ENCODE peak calls at places on chromosomes 5 and 9, in five cellular contexts. U is neural progenitor cell, Z is HCT116, T is fibroblast of lung, J is H9. L is an unnamed sample.

GRCh38 chr9:87498816-87499454 is 1.3 kb downstream of the DAPK1 start:
- DNase-seq in U (peak; percentile 35), Z (no peak), T (peak; percentile 23), J (peak; percentile 32), L (no peak)

GRCh38 chr9:137437691-137438590 is 3.2 kb downstream of the ENTPD8 start:
- DNase-seq in U (no peak), Z (no peak), T (no peak), J (no peak), L (no peak)

GRCh38 chr5:89181546-89181945 is 298.6 kb upstream of the MEF2C start:
- DNase-seq in U (no peak), Z (no peak), T (no peak), J (no peak), L (no peak)

GRCh38 chr9:12813960-12814876 is 39.4 kb downstream of the LURAP1L start:
- DNase-seq in U (no peak), Z (peak; percentile 97), T (peak; percentile 99), J (no peak), L (no peak)

GRCh38 chr9:112487008-112487798 is 576 bp downstream of the KIAA1958 start:
- DNase-seq in U (peak; percentile 87), Z (peak; percentile 27), T (peak; percentile 57), J (peak; percentile 52), L (peak; percentile 88)

GRCh38 chr9:85040141-85040540 is 370.6 kb downstream of the NTRK2 start:
- DNase-seq in U (peak; percentile 6), Z (no peak), T (no peak), J (no peak), L (no peak)

GRCh38 chr9:137745541-137745991 is 126.8 kb downstream of the EHMT1 start:
- DNase-seq in U (no peak), Z (peak; percentile 19), T (peak; percentile 56), J (peak; percentile 50), L (peak; percentile 44)

GRCh38 chr5:89597878-89598277 is 714.9 kb upstream of the MEF2C start:
- DNase-seq in U (no peak), Z (no peak), T (no peak), J (no peak), L (no peak)

GRCh38 chr5:176714067-176714466 is 66.8 kb downstream of the TSPAN17 start:
- DNase-seq in U (no peak), Z (no peak), T (peak; percentile 3), J (no peak), L (no peak)

GRCh38 chr5:80976985-80977384 is 16.8 kb downstream of the RASGRF2 start:
- DNase-seq in U (no peak), Z (no peak), T (peak; percentile 16), J (no peak), L (no peak)

GRCh38 chr5:155076379-155076778 is 62.8 kb downstream of the KIF4B start:
- DNase-seq in U (no peak), Z (no peak), T (no peak), J (no peak), L (no peak)

GRCh38 chr5:15472116-15472515 is 27.9 kb upstream of the FBXL7 start:
- DNase-seq in U (no peak), Z (no peak), T (no peak), J (peak; percentile 35), L (no peak)

GRCh38 chr5:126776499-126777256 is at the start of gene LMNB1:
- DNase-seq in U (peak; percentile 98), Z (peak; percentile 93), T (peak; percentile 95), J (peak; percentile 98), L (peak; percentile 98)

GRCh38 chr5:120454094-120454798 is 9.9 kb upstream of the PRR16 start:
- DNase-seq in U (peak; percentile 42), Z (no peak), T (peak; percentile 91), J (no peak), L (no peak)

GRCh38 chr9:73780916-73781315 is 629.3 kb downstream of the ANXA1 start:
- DNase-seq in U (no peak), Z (no peak), T (peak; percentile 96), J (no peak), L (no peak)

GRCh38 chr5:42021119-42021518 is 96.0 kb downstream of the FBXO4 start:
- DNase-seq in U (no peak), Z (no peak), T (peak; percentile 40), J (no peak), L (no peak)

GRCh38 chr5:111172504-111172903 is 51.7 kb upstream of the CAMK4 start:
- DNase-seq in U (no peak), Z (no peak), T (no peak), J (peak; percentile 63), L (no peak)

GRCh38 chr5:139711852-139712171 is 63.7 kb downstream of the CXXC5 start:
- DNase-seq in U (peak; percentile 81), Z (no peak), T (no peak), J (no peak), L (no peak)

GRCh38 chr9:101601904-101602765 is 7.4 kb upstream of the PPP3R2 start:
- DNase-seq in U (peak; percentile 72), Z (peak; percentile 31), T (peak; percentile 28), J (peak; percentile 53), L (peak; percentile 74)

GRCh38 chr9:113564804-113565237 is 101.3 kb downstream of the RGS3 start:
- DNase-seq in U (peak; percentile 73), Z (no peak), T (peak; percentile 81), J (peak; percentile 76), L (no peak)

GRCh38 chr9:133528001-133528886 is 3.5 kb upstream of the MYMK start:
- DNase-seq in U (peak; percentile 53), Z (no peak), T (no peak), J (no peak), L (no peak)

GRCh38 chr5:80191991-80192398 is 63.9 kb downstream of the SERINC5 start:
- DNase-seq in U (peak; percentile 67), Z (no peak), T (peak; percentile 30), J (peak; percentile 81), L (no peak)

GRCh38 chr5:115962565-115963402 is 509 bp downstream of the LVRN start:
- DNase-seq in U (peak; percentile 53), Z (no peak), T (peak; percentile 33), J (peak; percentile 55), L (no peak)

GRCh38 chr9:96453625-96454024 is 3.7 kb downstream of the HABP4 start:
- DNase-seq in U (peak; percentile 24), Z (no peak), T (peak; percentile 47), J (no peak), L (no peak)

GRCh38 chr5:77133061-77133758 is 46.1 kb upstream of the ZBED3 start:
- DNase-seq in U (no peak), Z (peak; percentile 72), T (peak; percentile 99), J (no peak), L (no peak)

GRCh38 chr5:80720181-80720580 is 65.4 kb upstream of the DHFR start:
- DNase-seq in U (no peak), Z (no peak), T (no peak), J (no peak), L (no peak)

GRCh38 chr9:4581031-4581760 is 80.9 kb upstream of the PLPP6 start:
- DNase-seq in U (no peak), Z (no peak), T (no peak), J (no peak), L (no peak)

GRCh38 chr5:150783422-150783928 is 4.9 kb downstream of the SMIM3 start:
- DNase-seq in U (no peak), Z (peak; percentile 83), T (peak; percentile 98), J (peak; percentile 84), L (no peak)
- H3K27ac ChIP-seq in U (no peak overlapping the region), Z (peak overlapping the region; percentile 89), T (peak overlapping the region; percentile 83), J (no peak overlapping the region), L (no peak overlapping the region)

DNA sequence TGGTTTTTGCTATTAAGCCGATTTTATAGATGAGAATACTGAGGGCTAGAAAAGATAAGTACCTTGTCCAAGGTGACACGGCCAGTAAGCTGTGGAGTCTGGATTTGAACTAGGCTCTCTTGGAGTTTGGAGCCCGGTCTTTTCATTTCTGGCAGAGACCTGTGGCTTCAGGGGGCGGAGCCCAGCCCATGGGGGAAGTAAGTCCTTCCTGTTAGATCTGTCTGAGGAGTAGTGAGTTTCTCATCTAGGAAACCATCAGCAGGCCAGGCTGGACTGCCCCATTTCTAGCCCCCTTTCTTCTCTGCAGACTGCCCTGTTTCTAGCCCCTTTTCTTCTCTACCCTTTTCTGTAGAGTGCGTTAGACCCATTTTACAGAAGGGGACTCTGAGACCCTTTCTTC is 521 bp upstream of the PTGS1 start:
- DNase-seq in U (no peak), Z (no peak), T (no peak), J (no peak), L (no peak)
- H3K4me1 ChIP-seq in U (peaks cover 6% of the 10 kb centered on the region), Z (peaks cover 33% of the 10 kb centered on the region), T (peaks cover 14% of the 10 kb centered on the region), J (peaks cover 4% of the 10 kb centered on the region), L (peaks cover 12% of the 10 kb centered on the region)

GRCh38 chr5:90783460-90784333 is 225.1 kb downstream of the ADGRV1 start:
- DNase-seq in U (peak; percentile 75), Z (peak; percentile 48), T (peak; percentile 40), J (peak; percentile 49), L (peak; percentile 89)

GRCh38 chr5:90792725-90793124 is 234.1 kb downstream of the ADGRV1 start:
- DNase-seq in U (no peak), Z (no peak), T (peak; percentile 32), J (no peak), L (no peak)

DNA sequence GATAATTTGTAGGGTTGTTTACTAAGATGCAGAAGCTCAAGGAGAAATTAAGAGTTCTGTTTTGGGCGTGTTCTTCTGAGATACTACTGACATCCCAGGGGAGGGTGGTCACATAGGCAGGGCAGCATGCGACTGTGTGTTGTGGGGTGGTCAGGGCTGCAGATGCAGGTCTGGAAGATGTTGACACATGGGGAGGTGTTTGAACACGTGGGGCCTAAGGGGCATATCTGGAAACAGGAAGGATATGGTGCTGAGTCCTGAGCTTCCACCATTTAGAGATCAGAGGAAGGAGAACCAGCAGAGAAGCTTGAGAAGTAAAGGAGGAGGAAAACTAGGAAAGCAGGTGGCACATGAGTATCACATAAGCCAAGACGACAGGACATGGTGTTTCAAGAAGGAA is 228.2 kb downstream of the ADGRV1 start:
- DNase-seq in U (no peak), Z (no peak), T (no peak), J (no peak), L (no peak)
- H2AFZ ChIP-seq in U (no peak overlapping the region), Z (no peak overlapping the region), T (no peak overlapping the region), J (no peak overlapping the region), L (no peak overlapping the region)

GRCh38 chr5:175243441-175243840 is 200.5 kb downstream of the DRD1 start:
- DNase-seq in U (no peak), Z (no peak), T (no peak), J (peak; percentile 35), L (no peak)

GRCh38 chr5:175250426-175250825 is 193.6 kb downstream of the DRD1 start:
- DNase-seq in U (no peak), Z (no peak), T (no peak), J (no peak), L (no peak)

GRCh38 chr5:175247146-175247545 is 196.8 kb downstream of the DRD1 start:
- DNase-seq in U (no peak), Z (no peak), T (peak; percentile 17), J (no peak), L (no peak)

GRCh38 chr5:175248416-175248905 is 195.5 kb downstream of the DRD1 start:
- DNase-seq in U (no peak), Z (no peak), T (peak; percentile 80), J (no peak), L (no peak)

DNA sequence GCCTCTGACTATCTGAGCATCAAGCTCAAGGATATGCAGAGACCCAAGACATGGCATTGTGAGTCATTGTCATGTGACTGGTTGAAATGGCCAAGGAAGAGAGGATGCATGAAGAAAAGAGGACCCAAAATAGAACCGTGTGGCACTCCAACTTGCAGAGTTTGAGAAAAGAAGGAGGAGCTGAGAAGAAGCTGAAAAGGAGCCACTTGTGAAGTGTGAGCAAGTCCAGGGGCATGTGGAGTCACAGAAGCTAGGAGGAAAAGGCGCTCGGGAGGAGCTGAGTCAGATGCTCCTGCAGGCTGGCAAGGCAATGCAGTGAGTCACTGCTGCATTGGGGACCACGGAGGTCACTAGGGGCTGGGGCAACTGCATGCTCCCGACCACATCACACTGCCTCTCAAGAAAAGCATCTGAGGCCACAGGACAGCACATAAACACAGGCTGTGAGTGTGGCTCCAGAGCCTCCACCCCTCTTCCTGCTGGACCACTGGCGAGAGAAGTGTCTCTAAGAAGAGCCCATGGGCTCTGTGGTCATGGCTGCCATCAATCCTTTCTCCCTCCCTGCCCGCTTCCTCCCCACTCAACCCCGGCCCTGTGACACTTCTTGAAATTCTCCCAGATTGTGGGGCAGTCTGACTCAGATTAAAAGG is 197.6 kb downstream of the DRD1 start:
- DNase-seq in U (no peak), Z (peak; percentile 84), T (peak; percentile 100), J (no peak), L (no peak)
- H3K27ac ChIP-seq in U (no peak overlapping the region), Z (peak overlapping the region; percentile 49), T (peak overlapping the region; percentile 92), J (no peak overlapping the region), L (no peak overlapping the region)

L was measured in Karpas-422.